ENCODE peak calls at places on chromosome 14, in seven cellular contexts. One of them, this sample, is unnamed. For H3K4me1, the result is how much of the 10 kb centered on the place peaks cover.

GRCh38 chr14:80291099-80291498 is 79.8 kb upstream of the DIO2 start:
- DNase-seq in trophoblast cell: no peak
- DNase-seq in CD8-positive, alpha-beta T cell: no peak
- DNase-seq in suprapubic skin: no peak
- DNase-seq in thyroid gland: no peak
- DNase-seq in hepatocyte: no peak
- DNase-seq in heart right ventricle: no peak
- DNase-seq in this sample: no peak

GRCh38 chr14:36503771-36504741 is 16.0 kb downstream of the NKX2-1 start:
- DNase-seq in trophoblast cell: no peak
- DNase-seq in CD8-positive, alpha-beta T cell: no peak
- DNase-seq in suprapubic skin: no peak
- DNase-seq in thyroid gland: peak
- DNase-seq in hepatocyte: peak
- DNase-seq in heart right ventricle: no peak
- DNase-seq in this sample: peak

GRCh38 chr14:30756594-30756993 is 117.8 kb upstream of the COCH start:
- DNase-seq in trophoblast cell: no peak
- DNase-seq in CD8-positive, alpha-beta T cell: no peak
- DNase-seq in suprapubic skin: no peak
- DNase-seq in thyroid gland: no peak
- DNase-seq in hepatocyte: no peak
- DNase-seq in heart right ventricle: no peak
- DNase-seq in this sample: no peak

GRCh38 chr14:37650356-37651037 is 55.1 kb downstream of the TTC6 start:
- DNase-seq in trophoblast cell: no peak
- DNase-seq in CD8-positive, alpha-beta T cell: no peak
- DNase-seq in suprapubic skin: no peak
- DNase-seq in thyroid gland: no peak
- DNase-seq in hepatocyte: peak
- DNase-seq in heart right ventricle: no peak
- DNase-seq in this sample: no peak

GRCh38 chr14:50242566-50243288 is 11.3 kb upstream of the SOS2 start:
- DNase-seq in trophoblast cell: peak
- DNase-seq in CD8-positive, alpha-beta T cell: no peak
- DNase-seq in suprapubic skin: no peak
- DNase-seq in thyroid gland: no peak
- DNase-seq in hepatocyte: no peak
- DNase-seq in heart right ventricle: no peak
- DNase-seq in this sample: no peak

GRCh38 chr14:77988966-77989365 is 181.2 kb upstream of the NRXN3 start:
- DNase-seq in trophoblast cell: no peak
- DNase-seq in CD8-positive, alpha-beta T cell: no peak
- DNase-seq in suprapubic skin: no peak
- DNase-seq in thyroid gland: peak
- DNase-seq in hepatocyte: no peak
- DNase-seq in heart right ventricle: peak
- DNase-seq in this sample: no peak

GRCh38 chr14:73143003-73143402 is 6.7 kb downstream of the PSEN1 start:
- DNase-seq in trophoblast cell: no peak
- DNase-seq in CD8-positive, alpha-beta T cell: no peak
- DNase-seq in suprapubic skin: no peak
- DNase-seq in thyroid gland: peak
- DNase-seq in hepatocyte: no peak
- DNase-seq in heart right ventricle: no peak
- DNase-seq in this sample: no peak

GRCh38 chr14:104372390-104373054 is 207.0 kb upstream of the C14orf180 start:
- DNase-seq in trophoblast cell: no peak
- DNase-seq in CD8-positive, alpha-beta T cell: no peak
- DNase-seq in suprapubic skin: no peak
- DNase-seq in thyroid gland: no peak
- DNase-seq in hepatocyte: no peak
- DNase-seq in heart right ventricle: no peak
- DNase-seq in this sample: peak

GRCh38 chr14:100730530-100730929 is 3.8 kb downstream of the DLK1 start:
- DNase-seq in trophoblast cell: no peak
- DNase-seq in CD8-positive, alpha-beta T cell: no peak
- DNase-seq in suprapubic skin: no peak
- DNase-seq in thyroid gland: no peak
- DNase-seq in hepatocyte: no peak
- DNase-seq in heart right ventricle: no peak
- DNase-seq in this sample: no peak

GRCh38 chr14:61925043-61925442 is 162.8 kb downstream of the SNAPC1 start:
- DNase-seq in trophoblast cell: peak
- DNase-seq in CD8-positive, alpha-beta T cell: no peak
- DNase-seq in suprapubic skin: no peak
- DNase-seq in thyroid gland: peak
- DNase-seq in hepatocyte: no peak
- DNase-seq in heart right ventricle: no peak
- DNase-seq in this sample: no peak

GRCh38 chr14:74583689-74584434 is 28.2 kb downstream of the LTBP2 start:
- DNase-seq in trophoblast cell: peak
- DNase-seq in CD8-positive, alpha-beta T cell: no peak
- DNase-seq in suprapubic skin: no peak
- DNase-seq in thyroid gland: peak
- DNase-seq in hepatocyte: peak
- DNase-seq in heart right ventricle: no peak
- DNase-seq in this sample: no peak

GRCh38 chr14:52563120-52563519 is 10.5 kb downstream of the GPR137C start:
- DNase-seq in trophoblast cell: peak
- DNase-seq in CD8-positive, alpha-beta T cell: no peak
- DNase-seq in suprapubic skin: no peak
- DNase-seq in thyroid gland: no peak
- DNase-seq in hepatocyte: no peak
- DNase-seq in heart right ventricle: no peak
- DNase-seq in this sample: no peak

GRCh38 chr14:51041117-51041531 is 53.8 kb downstream of the TRIM9 start:
- DNase-seq in trophoblast cell: no peak
- DNase-seq in CD8-positive, alpha-beta T cell: no peak
- DNase-seq in suprapubic skin: no peak
- DNase-seq in thyroid gland: no peak
- DNase-seq in hepatocyte: peak
- DNase-seq in heart right ventricle: no peak
- DNase-seq in this sample: no peak

GRCh38 chr14:99120147-99121026 is 151.6 kb downstream of the BCL11B start:
- DNase-seq in trophoblast cell: no peak
- DNase-seq in CD8-positive, alpha-beta T cell: peak
- DNase-seq in suprapubic skin: no peak
- DNase-seq in thyroid gland: no peak
- DNase-seq in hepatocyte: no peak
- DNase-seq in heart right ventricle: peak
- DNase-seq in this sample: no peak

GRCh38 chr14:81396108-81396507 is 4.0 kb downstream of the STON2 start:
- DNase-seq in trophoblast cell: no peak
- DNase-seq in CD8-positive, alpha-beta T cell: no peak
- DNase-seq in suprapubic skin: no peak
- DNase-seq in thyroid gland: no peak
- DNase-seq in hepatocyte: no peak
- DNase-seq in heart right ventricle: no peak
- DNase-seq in this sample: no peak

GRCh38 chr14:68944162-68944561 is 34.9 kb downstream of the ACTN1 start:
- DNase-seq in trophoblast cell: no peak
- DNase-seq in CD8-positive, alpha-beta T cell: no peak
- DNase-seq in suprapubic skin: no peak
- DNase-seq in thyroid gland: no peak
- DNase-seq in hepatocyte: no peak
- DNase-seq in heart right ventricle: no peak
- DNase-seq in this sample: no peak

GRCh38 chr14:68941820-68942219 is 37.3 kb downstream of the ACTN1 start:
- DNase-seq in trophoblast cell: peak
- DNase-seq in CD8-positive, alpha-beta T cell: no peak
- DNase-seq in suprapubic skin: no peak
- DNase-seq in thyroid gland: peak
- DNase-seq in hepatocyte: peak
- DNase-seq in heart right ventricle: peak
- DNase-seq in this sample: no peak

GRCh38 chr14:68942281-68943035 is 36.6 kb downstream of the ACTN1 start:
- DNase-seq in trophoblast cell: peak
- DNase-seq in CD8-positive, alpha-beta T cell: no peak
- DNase-seq in suprapubic skin: no peak
- DNase-seq in thyroid gland: no peak
- DNase-seq in hepatocyte: no peak
- DNase-seq in heart right ventricle: no peak
- DNase-seq in this sample: no peak

GRCh38 chr14:68945190-68945584 is 33.9 kb downstream of the ACTN1 start:
- DNase-seq in trophoblast cell: no peak
- DNase-seq in CD8-positive, alpha-beta T cell: no peak
- DNase-seq in suprapubic skin: no peak
- DNase-seq in thyroid gland: no peak
- DNase-seq in hepatocyte: no peak
- DNase-seq in heart right ventricle: no peak
- DNase-seq in this sample: no peak

DNA sequence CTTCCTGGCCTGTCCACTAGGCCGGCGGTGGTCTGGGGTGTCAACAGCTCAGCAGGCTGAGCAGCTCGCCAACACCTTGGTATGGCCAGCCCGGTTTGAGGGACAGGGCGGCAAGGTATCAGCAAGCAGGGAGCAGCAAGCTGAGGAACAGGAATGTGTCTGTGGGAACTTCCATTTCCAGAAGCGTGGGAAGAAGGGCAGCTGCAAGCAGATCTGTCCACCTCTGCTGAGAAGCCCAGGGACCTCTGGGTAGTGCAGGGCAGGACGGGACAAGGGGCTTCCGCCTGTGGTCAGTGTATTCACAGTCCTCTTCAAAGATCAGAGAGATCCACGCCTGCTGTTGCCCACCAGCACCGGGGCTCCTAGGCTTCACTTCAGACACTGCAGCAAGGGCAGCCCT is 36.0 kb downstream of the ACTN1 start:
- DNase-seq in trophoblast cell: peak
- DNase-seq in CD8-positive, alpha-beta T cell: no peak
- DNase-seq in suprapubic skin: no peak
- DNase-seq in thyroid gland: no peak
- DNase-seq in hepatocyte: no peak
- DNase-seq in heart right ventricle: no peak
- DNase-seq in this sample: no peak
- H3K4me1 ChIP-seq in trophoblast cell: half or more
- H3K4me1 ChIP-seq in CD8-positive, alpha-beta T cell: half or more
- H3K4me1 ChIP-seq in suprapubic skin: half or more
- H3K4me1 ChIP-seq in thyroid gland: under half
- H3K4me1 ChIP-seq in hepatocyte: half or more
- H3K4me1 ChIP-seq in heart right ventricle: half or more
- H3K4me1 ChIP-seq in this sample: half or more

DNA sequence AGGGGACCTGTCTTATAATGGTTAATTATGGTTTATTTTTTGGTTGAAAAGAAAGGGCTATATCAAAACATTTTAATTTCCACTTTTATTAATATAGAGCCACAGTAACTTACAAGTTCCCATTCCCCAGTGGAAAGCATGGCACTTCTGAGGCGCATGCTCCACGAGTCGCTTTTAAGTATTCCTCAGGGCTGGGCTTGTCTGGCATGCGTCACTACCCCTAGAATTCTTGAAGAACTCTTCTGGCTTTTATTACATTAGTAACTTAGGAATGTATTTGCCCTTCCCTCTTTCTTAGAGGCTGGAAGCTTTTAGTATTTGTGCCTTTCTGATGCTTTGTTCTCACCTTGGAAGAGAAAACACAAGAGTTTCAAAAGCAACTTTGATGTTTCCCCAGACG is 81.1 kb downstream of the ESR2 start:
- DNase-seq in trophoblast cell: peak
- DNase-seq in CD8-positive, alpha-beta T cell: no peak
- DNase-seq in suprapubic skin: no peak
- DNase-seq in thyroid gland: peak
- DNase-seq in hepatocyte: peak
- DNase-seq in heart right ventricle: no peak
- DNase-seq in this sample: peak
- H3K4me1 ChIP-seq in trophoblast cell: under half
- H3K4me1 ChIP-seq in CD8-positive, alpha-beta T cell: under half
- H3K4me1 ChIP-seq in suprapubic skin: under half
- H3K4me1 ChIP-seq in thyroid gland: under half
- H3K4me1 ChIP-seq in hepatocyte: under half
- H3K4me1 ChIP-seq in heart right ventricle: under half
- H3K4me1 ChIP-seq in this sample: under half

DNA sequence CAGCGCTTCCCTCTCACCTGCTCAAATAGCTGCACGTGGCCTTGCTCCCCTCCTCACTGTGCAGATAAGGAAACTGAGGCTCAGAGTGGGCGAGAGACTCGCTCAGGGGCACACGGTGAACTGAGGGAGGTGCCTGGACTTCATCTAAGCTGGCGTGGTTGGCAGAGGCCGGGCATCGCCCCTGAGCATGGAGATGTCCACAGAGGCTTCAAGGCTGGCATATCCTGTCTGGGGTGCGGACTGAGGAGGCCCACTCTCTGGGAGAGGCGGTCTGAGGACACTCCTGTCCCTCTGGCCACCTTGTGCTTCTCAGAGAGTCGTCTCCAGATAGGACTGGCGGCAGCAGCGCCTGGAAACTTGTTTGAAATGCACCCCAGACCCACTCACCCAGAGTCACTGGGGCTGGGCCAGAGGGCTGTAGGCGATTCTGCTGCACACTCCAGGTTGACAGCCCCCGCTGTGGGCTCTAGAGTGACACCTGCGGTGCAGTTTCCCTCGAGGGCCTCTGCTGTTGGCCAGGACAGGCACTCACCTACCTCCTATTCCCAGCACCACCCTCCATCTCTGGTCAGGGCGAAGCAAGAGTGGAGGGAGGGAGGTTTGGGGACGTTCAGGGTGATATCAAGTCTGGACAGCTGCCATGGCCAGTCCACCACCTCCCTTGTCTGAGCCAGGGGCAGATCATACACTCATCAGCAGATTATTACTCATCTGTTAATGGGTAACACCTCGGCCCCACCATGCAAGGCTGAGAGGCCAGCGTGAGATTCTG is 11.2 kb upstream of the LBHD2 start:
- DNase-seq in trophoblast cell: peak
- DNase-seq in CD8-positive, alpha-beta T cell: no peak
- DNase-seq in suprapubic skin: peak
- DNase-seq in thyroid gland: no peak
- DNase-seq in hepatocyte: peak
- DNase-seq in heart right ventricle: no peak
- DNase-seq in this sample: no peak
- H3K4me1 ChIP-seq in trophoblast cell: under half
- H3K4me1 ChIP-seq in CD8-positive, alpha-beta T cell: under half
- H3K4me1 ChIP-seq in suprapubic skin: half or more
- H3K4me1 ChIP-seq in thyroid gland: under half
- H3K4me1 ChIP-seq in hepatocyte: under half
- H3K4me1 ChIP-seq in heart right ventricle: under half
- H3K4me1 ChIP-seq in this sample: under half

DNA sequence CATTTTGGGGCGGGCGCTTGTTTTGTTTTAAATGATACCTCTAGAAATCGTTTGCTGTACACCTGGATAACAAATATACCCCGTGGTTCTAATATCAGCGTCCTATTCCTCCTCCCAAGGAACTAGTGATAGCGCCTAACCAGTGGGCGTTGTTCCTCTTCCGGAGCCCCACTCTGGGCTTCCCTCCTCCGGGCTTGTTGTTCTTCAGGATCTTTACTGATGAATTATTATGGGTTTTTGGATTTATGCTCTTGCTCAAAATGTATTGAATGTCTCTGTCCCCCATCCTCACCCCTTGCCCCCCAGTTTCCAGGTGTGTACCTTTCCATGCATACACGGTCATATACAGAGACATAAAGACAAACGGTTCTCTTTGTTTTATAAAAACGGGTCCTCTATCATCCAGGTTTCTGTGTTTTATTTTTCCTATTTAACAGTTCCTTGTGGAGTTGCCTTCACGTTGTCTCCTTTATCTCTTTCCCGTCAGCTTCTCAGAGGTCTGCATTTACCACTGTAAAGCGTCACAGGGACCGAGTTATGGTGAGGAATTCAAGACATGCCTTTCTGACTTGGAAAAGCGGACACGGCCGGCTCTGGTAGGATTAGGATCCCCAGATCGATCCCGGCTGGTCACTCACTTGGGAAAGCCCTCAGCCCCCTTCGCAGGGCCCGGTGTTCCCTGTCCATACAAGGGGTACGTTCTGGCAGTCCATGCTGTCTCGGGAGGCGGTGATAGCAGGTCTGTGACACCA is 655 bp upstream of the PLEKHG3 start:
- DNase-seq in trophoblast cell: peak
- DNase-seq in CD8-positive, alpha-beta T cell: no peak
- DNase-seq in suprapubic skin: no peak
- DNase-seq in thyroid gland: no peak
- DNase-seq in hepatocyte: no peak
- DNase-seq in heart right ventricle: no peak
- DNase-seq in this sample: no peak
- H3K4me1 ChIP-seq in trophoblast cell: under half
- H3K4me1 ChIP-seq in CD8-positive, alpha-beta T cell: under half
- H3K4me1 ChIP-seq in suprapubic skin: half or more
- H3K4me1 ChIP-seq in thyroid gland: half or more
- H3K4me1 ChIP-seq in hepatocyte: under half
- H3K4me1 ChIP-seq in heart right ventricle: under half
- H3K4me1 ChIP-seq in this sample: half or more

This sample was measured in lower lobe of right lung.